ENCODE peak calls at places on chromosome 10, in seven cellular contexts. One of them, this sample, is unnamed. For H3K9me3 and H3K4me1, the result is how much of the 10 kb centered on the place peaks cover.

GRCh38 chr10:650691-651615 is 38.5 kb downstream of the DIP2C start:
- DNase-seq in psoas muscle: no peak
- DNase-seq in sigmoid colon: peak
- DNase-seq in right cardiac atrium: peak
- DNase-seq in neuronal stem cell: no peak
- DNase-seq in heart left ventricle: no peak
- DNase-seq in osteoblast: peak
- DNase-seq in this sample: peak

GRCh38 chr10:100902622-100903021 is 10.1 kb upstream of the SLF2 start:
- DNase-seq in psoas muscle: no peak
- DNase-seq in sigmoid colon: no peak
- DNase-seq in right cardiac atrium: no peak
- DNase-seq in neuronal stem cell: no peak
- DNase-seq in heart left ventricle: no peak
- DNase-seq in osteoblast: no peak
- DNase-seq in this sample: peak

GRCh38 chr10:124593431-124593985 is 131.9 kb downstream of the LHPP start:
- DNase-seq in psoas muscle: peak
- DNase-seq in sigmoid colon: peak
- DNase-seq in right cardiac atrium: peak
- DNase-seq in neuronal stem cell: no peak
- DNase-seq in heart left ventricle: peak
- DNase-seq in osteoblast: peak
- DNase-seq in this sample: no peak

GRCh38 chr10:103752680-103753248 is 102.6 kb downstream of the SH3PXD2A start:
- DNase-seq in psoas muscle: no peak
- DNase-seq in sigmoid colon: no peak
- DNase-seq in right cardiac atrium: no peak
- DNase-seq in neuronal stem cell: no peak
- DNase-seq in heart left ventricle: no peak
- DNase-seq in osteoblast: no peak
- DNase-seq in this sample: no peak

GRCh38 chr10:1166101-1166827 is 110.1 kb downstream of the WDR37 start:
- DNase-seq in psoas muscle: no peak
- DNase-seq in sigmoid colon: peak
- DNase-seq in right cardiac atrium: no peak
- DNase-seq in neuronal stem cell: no peak
- DNase-seq in heart left ventricle: no peak
- DNase-seq in osteoblast: peak
- DNase-seq in this sample: no peak

GRCh38 chr10:29041512-29042150 is 247.2 kb upstream of the LYZL1 start:
- DNase-seq in psoas muscle: no peak
- DNase-seq in sigmoid colon: no peak
- DNase-seq in right cardiac atrium: no peak
- DNase-seq in neuronal stem cell: no peak
- DNase-seq in heart left ventricle: no peak
- DNase-seq in osteoblast: no peak
- DNase-seq in this sample: no peak

GRCh38 chr10:114304566-114305421 is 65.7 kb downstream of the VWA2 start:
- DNase-seq in psoas muscle: peak
- DNase-seq in sigmoid colon: peak
- DNase-seq in right cardiac atrium: peak
- DNase-seq in neuronal stem cell: peak
- DNase-seq in heart left ventricle: peak
- DNase-seq in osteoblast: no peak
- DNase-seq in this sample: no peak

GRCh38 chr10:107614939-107615665 is 450.6 kb upstream of the SORCS1 start:
- DNase-seq in psoas muscle: no peak
- DNase-seq in sigmoid colon: no peak
- DNase-seq in right cardiac atrium: no peak
- DNase-seq in neuronal stem cell: no peak
- DNase-seq in heart left ventricle: no peak
- DNase-seq in osteoblast: no peak
- DNase-seq in this sample: no peak

GRCh38 chr10:88389456-88389855 is 193.7 kb downstream of the RNLS start:
- DNase-seq in psoas muscle: no peak
- DNase-seq in sigmoid colon: no peak
- DNase-seq in right cardiac atrium: no peak
- DNase-seq in neuronal stem cell: no peak
- DNase-seq in heart left ventricle: no peak
- DNase-seq in osteoblast: peak
- DNase-seq in this sample: no peak

GRCh38 chr10:9009505-9009904 is 955.0 kb downstream of the GATA3 start:
- DNase-seq in psoas muscle: no peak
- DNase-seq in sigmoid colon: no peak
- DNase-seq in right cardiac atrium: no peak
- DNase-seq in neuronal stem cell: no peak
- DNase-seq in heart left ventricle: no peak
- DNase-seq in osteoblast: no peak
- DNase-seq in this sample: no peak

GRCh38 chr10:126041804-126042231 is 145.5 kb downstream of the FANK1 start:
- DNase-seq in psoas muscle: peak
- DNase-seq in sigmoid colon: peak
- DNase-seq in right cardiac atrium: peak
- DNase-seq in neuronal stem cell: peak
- DNase-seq in heart left ventricle: peak
- DNase-seq in osteoblast: peak
- DNase-seq in this sample: peak

GRCh38 chr10:79381804-79382221 is 34.5 kb downstream of the PPIF start:
- DNase-seq in psoas muscle: peak
- DNase-seq in sigmoid colon: peak
- DNase-seq in right cardiac atrium: peak
- DNase-seq in neuronal stem cell: no peak
- DNase-seq in heart left ventricle: peak
- DNase-seq in osteoblast: peak
- DNase-seq in this sample: peak

GRCh38 chr10:22992075-22992474 is 64.2 kb downstream of the ARMC3 start:
- DNase-seq in psoas muscle: no peak
- DNase-seq in sigmoid colon: no peak
- DNase-seq in right cardiac atrium: no peak
- DNase-seq in neuronal stem cell: no peak
- DNase-seq in heart left ventricle: no peak
- DNase-seq in osteoblast: no peak
- DNase-seq in this sample: no peak

GRCh38 chr10:25815999-25816768 is 117.8 kb upstream of the MYO3A start:
- DNase-seq in psoas muscle: no peak
- DNase-seq in sigmoid colon: no peak
- DNase-seq in right cardiac atrium: no peak
- DNase-seq in neuronal stem cell: no peak
- DNase-seq in heart left ventricle: no peak
- DNase-seq in osteoblast: no peak
- DNase-seq in this sample: no peak

DNA sequence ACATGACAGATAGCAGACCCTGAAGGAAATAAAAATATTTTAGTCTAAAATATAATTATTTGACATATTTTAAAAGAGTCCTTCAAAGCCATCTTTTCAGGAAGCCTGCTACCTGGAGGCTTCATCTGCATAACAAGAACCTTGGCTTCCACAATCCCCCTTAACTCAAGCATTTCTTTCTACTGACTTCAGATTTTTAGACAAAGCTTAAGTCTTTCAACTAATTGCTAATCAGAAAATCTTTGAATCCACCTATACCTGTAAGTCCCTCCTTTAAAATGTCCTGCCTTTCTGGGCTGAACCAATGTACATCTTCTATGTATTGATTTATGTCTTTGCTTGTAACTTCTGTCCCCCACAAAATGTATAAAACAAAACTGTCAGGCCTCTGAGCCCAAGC is 23.5 kb upstream of the PRF1 start:
- DNase-seq in psoas muscle: no peak
- DNase-seq in sigmoid colon: no peak
- DNase-seq in right cardiac atrium: no peak
- DNase-seq in neuronal stem cell: no peak
- DNase-seq in heart left ventricle: no peak
- DNase-seq in osteoblast: no peak
- DNase-seq in this sample: no peak
- H3K9me3 ChIP-seq in psoas muscle: under half
- H3K9me3 ChIP-seq in sigmoid colon: under half
- H3K9me3 ChIP-seq in right cardiac atrium: under half
- H3K9me3 ChIP-seq in neuronal stem cell: under half
- H3K9me3 ChIP-seq in heart left ventricle: under half
- H3K9me3 ChIP-seq in osteoblast: under half
- H3K9me3 ChIP-seq in this sample: under half

GRCh38 chr10:11243425-11244222 is 226.0 kb downstream of the CELF2 start:
- DNase-seq in psoas muscle: no peak
- DNase-seq in sigmoid colon: no peak
- DNase-seq in right cardiac atrium: no peak
- DNase-seq in neuronal stem cell: no peak
- DNase-seq in heart left ventricle: no peak
- DNase-seq in osteoblast: no peak
- DNase-seq in this sample: no peak

GRCh38 chr10:11245981-11246590 is 228.4 kb downstream of the CELF2 start:
- DNase-seq in psoas muscle: no peak
- DNase-seq in sigmoid colon: no peak
- DNase-seq in right cardiac atrium: no peak
- DNase-seq in neuronal stem cell: no peak
- DNase-seq in heart left ventricle: no peak
- DNase-seq in osteoblast: no peak
- DNase-seq in this sample: no peak

GRCh38 chr10:11246752-11247467 is 229.2 kb downstream of the CELF2 start:
- DNase-seq in psoas muscle: no peak
- DNase-seq in sigmoid colon: no peak
- DNase-seq in right cardiac atrium: no peak
- DNase-seq in neuronal stem cell: no peak
- DNase-seq in heart left ventricle: no peak
- DNase-seq in osteoblast: no peak
- DNase-seq in this sample: no peak

GRCh38 chr10:11245510-11245909 is 227.8 kb downstream of the CELF2 start:
- DNase-seq in psoas muscle: no peak
- DNase-seq in sigmoid colon: no peak
- DNase-seq in right cardiac atrium: no peak
- DNase-seq in neuronal stem cell: no peak
- DNase-seq in heart left ventricle: no peak
- DNase-seq in osteoblast: no peak
- DNase-seq in this sample: no peak

GRCh38 chr10:11245095-11245479 is 227.4 kb downstream of the CELF2 start:
- DNase-seq in psoas muscle: no peak
- DNase-seq in sigmoid colon: no peak
- DNase-seq in right cardiac atrium: no peak
- DNase-seq in neuronal stem cell: no peak
- DNase-seq in heart left ventricle: no peak
- DNase-seq in osteoblast: no peak
- DNase-seq in this sample: no peak
- H3K4me1 ChIP-seq in psoas muscle: under half
- H3K4me1 ChIP-seq in sigmoid colon: under half
- H3K4me1 ChIP-seq in right cardiac atrium: under half
- H3K4me1 ChIP-seq in neuronal stem cell: under half
- H3K4me1 ChIP-seq in heart left ventricle: half or more
- H3K4me1 ChIP-seq in osteoblast: under half
- H3K4me1 ChIP-seq in this sample: under half

DNA sequence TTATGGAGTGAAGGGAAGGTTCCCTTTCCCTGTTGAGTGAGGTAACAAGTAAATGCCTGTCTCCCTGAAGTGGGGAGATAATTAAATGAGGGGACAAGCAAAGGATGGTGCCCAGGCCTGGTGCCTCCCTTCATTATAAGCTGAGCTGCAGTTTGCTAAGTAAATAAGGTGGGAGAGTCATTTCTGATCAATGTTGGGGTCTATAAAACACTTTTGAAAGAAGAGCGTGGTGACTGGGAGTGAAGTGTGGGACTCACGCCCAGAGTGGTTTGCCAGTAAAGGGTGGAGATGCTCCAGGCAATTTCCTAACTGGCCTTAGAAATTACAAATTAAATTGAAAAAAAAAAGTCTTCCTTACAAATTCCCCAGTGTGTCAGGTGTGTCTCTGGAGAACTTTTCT is 9.6 kb upstream of the GPR15LG start:
- DNase-seq in psoas muscle: no peak
- DNase-seq in sigmoid colon: no peak
- DNase-seq in right cardiac atrium: no peak
- DNase-seq in neuronal stem cell: no peak
- DNase-seq in heart left ventricle: no peak
- DNase-seq in osteoblast: no peak
- DNase-seq in this sample: no peak
- H3K27ac ChIP-seq in psoas muscle: no peak
- H3K27ac ChIP-seq in sigmoid colon: no peak
- H3K27ac ChIP-seq in right cardiac atrium: no peak
- H3K27ac ChIP-seq in neuronal stem cell: no peak
- H3K27ac ChIP-seq in heart left ventricle: no peak
- H3K27ac ChIP-seq in osteoblast: no peak
- H3K27ac ChIP-seq in this sample: no peak

DNA sequence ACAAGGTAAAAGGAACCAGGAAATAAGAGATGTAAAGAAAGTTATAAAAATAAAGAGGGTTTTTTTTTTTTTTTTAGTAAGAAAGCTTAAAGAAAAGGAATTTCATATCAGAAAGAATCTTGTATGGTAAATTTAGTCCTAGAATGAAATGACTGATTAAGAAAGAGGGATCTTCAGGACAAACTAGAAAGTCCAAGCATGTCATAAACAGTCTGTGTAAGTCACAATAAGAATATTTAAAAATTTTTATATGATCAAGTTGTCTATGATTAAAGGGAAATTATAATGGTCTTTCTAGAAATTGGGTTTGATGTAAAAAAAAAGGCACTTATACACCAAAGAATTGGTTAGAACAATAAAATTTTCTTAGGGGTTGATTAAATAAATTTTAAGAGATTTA is 289.5 kb downstream of the XPNPEP1 start:
- DNase-seq in psoas muscle: no peak
- DNase-seq in sigmoid colon: no peak
- DNase-seq in right cardiac atrium: no peak
- DNase-seq in neuronal stem cell: peak
- DNase-seq in heart left ventricle: no peak
- DNase-seq in osteoblast: no peak
- DNase-seq in this sample: no peak
- H3K9me3 ChIP-seq in psoas muscle: under half
- H3K9me3 ChIP-seq in sigmoid colon: under half
- H3K9me3 ChIP-seq in right cardiac atrium: under half
- H3K9me3 ChIP-seq in neuronal stem cell: under half
- H3K9me3 ChIP-seq in heart left ventricle: under half
- H3K9me3 ChIP-seq in osteoblast: under half
- H3K9me3 ChIP-seq in this sample: under half

DNA sequence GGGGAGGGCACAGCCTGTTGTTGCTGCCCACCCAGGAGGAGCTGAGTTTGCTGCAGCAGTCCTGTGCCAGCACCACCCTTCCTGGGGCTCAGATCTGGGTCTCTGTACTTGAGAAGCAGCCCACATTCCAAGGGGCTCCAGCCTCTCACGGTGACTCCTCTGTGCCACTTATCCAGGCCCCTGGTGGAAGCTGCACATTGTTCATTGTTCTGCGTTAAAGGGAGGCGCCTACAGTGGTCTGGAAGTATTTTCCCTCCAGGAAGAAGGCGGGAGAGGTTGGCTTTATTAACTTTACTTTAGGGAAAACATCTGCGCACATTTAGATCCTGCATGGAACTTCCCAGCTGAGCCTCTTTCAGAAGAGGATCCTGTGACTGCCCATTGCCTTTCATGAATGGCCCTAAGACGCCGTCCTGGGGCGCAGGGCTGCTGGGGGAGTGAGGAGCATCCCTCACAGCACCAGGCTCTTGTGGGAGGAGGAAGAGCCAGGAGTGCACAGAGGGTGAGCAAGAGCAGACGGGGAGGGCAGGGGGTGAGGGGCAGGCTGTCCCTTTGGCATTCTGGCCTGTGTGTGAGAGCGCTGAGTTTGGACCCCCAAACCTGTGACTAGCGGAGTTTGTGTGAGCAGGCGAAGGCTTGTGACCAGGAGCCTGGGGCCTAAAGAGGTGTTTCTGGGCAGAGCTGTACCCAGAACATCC is 98.6 kb upstream of the BTBD16 start:
- DNase-seq in psoas muscle: no peak
- DNase-seq in sigmoid colon: no peak
- DNase-seq in right cardiac atrium: no peak
- DNase-seq in neuronal stem cell: no peak
- DNase-seq in heart left ventricle: no peak
- DNase-seq in osteoblast: peak
- DNase-seq in this sample: no peak
- H3K4me1 ChIP-seq in psoas muscle: under half
- H3K4me1 ChIP-seq in sigmoid colon: under half
- H3K4me1 ChIP-seq in right cardiac atrium: under half
- H3K4me1 ChIP-seq in neuronal stem cell: under half
- H3K4me1 ChIP-seq in heart left ventricle: under half
- H3K4me1 ChIP-seq in osteoblast: under half
- H3K4me1 ChIP-seq in this sample: under half

GRCh38 chr10:73086816-73087215 is 9.8 kb downstream of the P4HA1 start:
- DNase-seq in psoas muscle: no peak
- DNase-seq in sigmoid colon: no peak
- DNase-seq in right cardiac atrium: no peak
- DNase-seq in neuronal stem cell: no peak
- DNase-seq in heart left ventricle: no peak
- DNase-seq in osteoblast: no peak
- DNase-seq in this sample: no peak
- H3K27ac ChIP-seq in psoas muscle: peak
- H3K27ac ChIP-seq in sigmoid colon: no peak
- H3K27ac ChIP-seq in right cardiac atrium: no peak
- H3K27ac ChIP-seq in neuronal stem cell: no peak
- H3K27ac ChIP-seq in heart left ventricle: no peak
- H3K27ac ChIP-seq in osteoblast: no peak
- H3K27ac ChIP-seq in this sample: no peak